ENCODE peak calls at places on chromosomes 7 and 10, in four cellular contexts. One of them, this sample, is unnamed.
A peak's percentile ranks its signal among the peaks of the same experiment; 100 is the strongest.

GRCh38 chr10:67772151-67772550 is 65.8 kb downstream of the DNAJC12 start:
- DNase-seq in cardiac fibroblast: no peak
- DNase-seq in neuronal stem cell: no peak
- DNase-seq in non-pigmented ciliary epithelial cell: no peak
- DNase-seq in this sample: no peak

GRCh38 chr10:91088300-91089140 is 131.9 kb upstream of the PCGF5 start:
- DNase-seq in non-pigmented ciliary epithelial cell: no peak
- DNase-seq in cardiac fibroblast: peak; percentile 29
- DNase-seq in neuronal stem cell: no peak
- DNase-seq in this sample: no peak

GRCh38 chr10:61836888-61837747 is 64.4 kb upstream of the ARID5B start:
- DNase-seq in neuronal stem cell: no peak
- DNase-seq in cardiac fibroblast: peak; percentile 62
- DNase-seq in non-pigmented ciliary epithelial cell: peak; percentile 51
- DNase-seq in this sample: no peak

GRCh38 chr10:128046934-128047251 is 79.3 kb downstream of the MKI67 start:
- DNase-seq in cardiac fibroblast: no peak
- DNase-seq in non-pigmented ciliary epithelial cell: no peak
- DNase-seq in neuronal stem cell: no peak
- DNase-seq in this sample: no peak

GRCh38 chr7:44633254-44634186 is 27.1 kb downstream of the OGDH start:
- DNase-seq in neuronal stem cell: no peak
- DNase-seq in non-pigmented ciliary epithelial cell: peak; percentile 69
- DNase-seq in cardiac fibroblast: peak; percentile 97
- DNase-seq in this sample: no peak

GRCh38 chr7:45257284-45257683 is 99.7 kb downstream of the RAMP3 start:
- DNase-seq in neuronal stem cell: no peak
- DNase-seq in non-pigmented ciliary epithelial cell: no peak
- DNase-seq in cardiac fibroblast: no peak
- DNase-seq in this sample: no peak

GRCh38 chr10:113183543-113183942 is 233.5 kb downstream of the TCF7L2 start:
- DNase-seq in non-pigmented ciliary epithelial cell: no peak
- DNase-seq in neuronal stem cell: no peak
- DNase-seq in cardiac fibroblast: no peak
- DNase-seq in this sample: no peak

GRCh38 chr10:59907918-59908807 is 1.8 kb upstream of the CCDC6 start:
- DNase-seq in cardiac fibroblast: peak; percentile 95
- DNase-seq in non-pigmented ciliary epithelial cell: peak; percentile 82
- DNase-seq in neuronal stem cell: peak; percentile 55
- DNase-seq in this sample: peak; percentile 93

GRCh38 chr10:29840516-29841276 is 205.9 kb upstream of the SVIL start:
- DNase-seq in non-pigmented ciliary epithelial cell: no peak
- DNase-seq in neuronal stem cell: no peak
- DNase-seq in cardiac fibroblast: no peak
- DNase-seq in this sample: no peak

GRCh38 chr10:99329891-99330674 is 927 bp downstream of the CNNM1 start:
- DNase-seq in non-pigmented ciliary epithelial cell: no peak
- DNase-seq in cardiac fibroblast: peak; percentile 14
- DNase-seq in neuronal stem cell: peak; percentile 11
- DNase-seq in this sample: no peak

GRCh38 chr7:44309271-44310091 is 15.9 kb downstream of the CAMK2B start:
- DNase-seq in non-pigmented ciliary epithelial cell: peak; percentile 5
- DNase-seq in cardiac fibroblast: peak; percentile 71
- DNase-seq in neuronal stem cell: peak; percentile 47
- DNase-seq in this sample: no peak

GRCh38 chr10:119412831-119413737 is 129.4 kb downstream of the RGS10 start:
- DNase-seq in cardiac fibroblast: peak; percentile 47
- DNase-seq in neuronal stem cell: no peak
- DNase-seq in non-pigmented ciliary epithelial cell: no peak
- DNase-seq in this sample: peak; percentile 15

GRCh38 chr7:80147543-80148376 is 13.1 kb downstream of the GNAI1 start:
- DNase-seq in cardiac fibroblast: peak; percentile 94
- DNase-seq in non-pigmented ciliary epithelial cell: peak; percentile 74
- DNase-seq in neuronal stem cell: no peak
- DNase-seq in this sample: no peak

GRCh38 chr10:15719062-15719898 is 442 bp downstream of the ITGA8 start:
- DNase-seq in neuronal stem cell: peak; percentile 24
- DNase-seq in cardiac fibroblast: no peak
- DNase-seq in non-pigmented ciliary epithelial cell: no peak
- DNase-seq in this sample: peak; percentile 23

GRCh38 chr10:77472146-77472545 is 165.5 kb downstream of the KCNMA1 start:
- DNase-seq in non-pigmented ciliary epithelial cell: no peak
- DNase-seq in neuronal stem cell: no peak
- DNase-seq in cardiac fibroblast: no peak
- DNase-seq in this sample: no peak

GRCh38 chr7:128944487-128945236 is 6.9 kb downstream of the IRF5 start:
- DNase-seq in non-pigmented ciliary epithelial cell: no peak
- DNase-seq in neuronal stem cell: no peak
- DNase-seq in cardiac fibroblast: no peak
- DNase-seq in this sample: no peak

GRCh38 chr7:155802906-155803417 is 9.3 kb downstream of the SHH start:
- DNase-seq in cardiac fibroblast: no peak
- DNase-seq in neuronal stem cell: no peak
- DNase-seq in non-pigmented ciliary epithelial cell: no peak
- DNase-seq in this sample: no peak

GRCh38 chr10:130901311-130902165 is 410.0 kb downstream of the TCERG1L start:
- DNase-seq in cardiac fibroblast: no peak
- DNase-seq in non-pigmented ciliary epithelial cell: no peak
- DNase-seq in neuronal stem cell: no peak
- DNase-seq in this sample: no peak

GRCh38 chr7:961546-962400 is 7.3 kb upstream of the ADAP1 start:
- DNase-seq in cardiac fibroblast: no peak
- DNase-seq in non-pigmented ciliary epithelial cell: no peak
- DNase-seq in neuronal stem cell: no peak
- DNase-seq in this sample: no peak

GRCh38 chr7:106050002-106050742 is 61.9 kb downstream of the SYPL1 start:
- DNase-seq in cardiac fibroblast: peak; percentile 91
- DNase-seq in non-pigmented ciliary epithelial cell: no peak
- DNase-seq in neuronal stem cell: no peak
- DNase-seq in this sample: no peak

GRCh38 chr10:15370741-15371701 is at the start of gene FAM171A1:
- DNase-seq in neuronal stem cell: peak; percentile 56
- DNase-seq in cardiac fibroblast: peak; percentile 77
- DNase-seq in non-pigmented ciliary epithelial cell: no peak
- DNase-seq in this sample: no peak

GRCh38 chr10:70679498-70679897 is 7.2 kb downstream of the ADAMTS14 start:
- DNase-seq in cardiac fibroblast: peak; percentile 54
- DNase-seq in non-pigmented ciliary epithelial cell: no peak
- DNase-seq in neuronal stem cell: no peak
- DNase-seq in this sample: no peak

GRCh38 chr10:9615179-9615578 is 1402.5 kb upstream of the CELF2 start:
- DNase-seq in neuronal stem cell: no peak
- DNase-seq in non-pigmented ciliary epithelial cell: no peak
- DNase-seq in cardiac fibroblast: no peak
- DNase-seq in this sample: no peak

GRCh38 chr10:89458289-89458688 is 43.9 kb downstream of the IFIT5 start:
- DNase-seq in neuronal stem cell: no peak
- DNase-seq in non-pigmented ciliary epithelial cell: peak; percentile 60
- DNase-seq in cardiac fibroblast: peak; percentile 82
- DNase-seq in this sample: no peak

GRCh38 chr7:33979807-33980355 is 74.5 kb downstream of the BMPER start:
- DNase-seq in non-pigmented ciliary epithelial cell: peak; percentile 89
- DNase-seq in neuronal stem cell: no peak
- DNase-seq in cardiac fibroblast: peak; percentile 75
- DNase-seq in this sample: no peak

GRCh38 chr10:91610444-91610843 is 22.4 kb downstream of the PPP1R3C start:
- DNase-seq in neuronal stem cell: no peak
- DNase-seq in cardiac fibroblast: no peak
- DNase-seq in non-pigmented ciliary epithelial cell: no peak
- DNase-seq in this sample: no peak

GRCh38 chr7:495326-495725 is 24.3 kb downstream of the PDGFA start:
- DNase-seq in non-pigmented ciliary epithelial cell: no peak
- DNase-seq in cardiac fibroblast: no peak
- DNase-seq in neuronal stem cell: no peak
- DNase-seq in this sample: no peak

GRCh38 chr7:19665399-19666008 is 43.3 kb downstream of the POLR1F start:
- DNase-seq in neuronal stem cell: no peak
- DNase-seq in non-pigmented ciliary epithelial cell: no peak
- DNase-seq in cardiac fibroblast: peak; percentile 52
- DNase-seq in this sample: no peak

GRCh38 chr10:74097776-74098175 is 52.9 kb downstream of the AP3M1 start:
- DNase-seq in neuronal stem cell: no peak
- DNase-seq in non-pigmented ciliary epithelial cell: no peak
- DNase-seq in cardiac fibroblast: no peak
- DNase-seq in this sample: no peak

This sample was measured in iPS DF 19.7.